ENCODE peak calls at places on chromosomes 11 and 22, in six cellular contexts. One of them, this sample, is unnamed.

GRCh38 chr11:70244698-70245097 is 25.8 kb upstream of the PPFIA1 start:
- DNase-seq in esophagus squamous epithelium: no peak
- DNase-seq in IMR-90: peak; percentile 98
- DNase-seq in cardiac fibroblast: peak; percentile 80
- DNase-seq in adrenal gland: no peak
- DNase-seq in progenitor cell of endocrine pancreas: no peak
- DNase-seq in this sample: no peak

GRCh38 chr11:44944181-44944852 is 6.4 kb downstream of the TP53I11 start:
- DNase-seq in esophagus squamous epithelium: no peak
- DNase-seq in IMR-90: peak; percentile 10
- DNase-seq in cardiac fibroblast: no peak
- DNase-seq in adrenal gland: no peak
- DNase-seq in progenitor cell of endocrine pancreas: no peak
- DNase-seq in this sample: no peak

GRCh38 chr22:26783886-26784285 is 126.5 kb downstream of the MIAT start:
- DNase-seq in esophagus squamous epithelium: no peak
- DNase-seq in IMR-90: no peak
- DNase-seq in cardiac fibroblast: no peak
- DNase-seq in adrenal gland: no peak
- DNase-seq in progenitor cell of endocrine pancreas: no peak
- DNase-seq in this sample: peak; percentile 58

GRCh38 chr22:31278643-31279326 is 13.5 kb downstream of the PIK3IP1 start:
- DNase-seq in esophagus squamous epithelium: no peak
- DNase-seq in IMR-90: no peak
- DNase-seq in cardiac fibroblast: no peak
- DNase-seq in adrenal gland: no peak
- DNase-seq in progenitor cell of endocrine pancreas: no peak
- DNase-seq in this sample: no peak

GRCh38 chr11:65606876-65607613 is 7.0 kb downstream of the MAP3K11 start:
- DNase-seq in esophagus squamous epithelium: peak; percentile 37
- DNase-seq in IMR-90: peak; percentile 93
- DNase-seq in cardiac fibroblast: peak; percentile 98
- DNase-seq in adrenal gland: peak; percentile 97
- DNase-seq in progenitor cell of endocrine pancreas: peak; percentile 67
- DNase-seq in this sample: peak; percentile 96

GRCh38 chr11:8006349-8006977 is 19.3 kb downstream of the EIF3F start:
- DNase-seq in esophagus squamous epithelium: no peak
- DNase-seq in IMR-90: peak; percentile 71
- DNase-seq in cardiac fibroblast: peak; percentile 82
- DNase-seq in adrenal gland: peak; percentile 71
- DNase-seq in progenitor cell of endocrine pancreas: peak; percentile 56
- DNase-seq in this sample: peak; percentile 69

GRCh38 chr11:6559375-6559774 is 44.0 kb downstream of the RRP8 start:
- DNase-seq in esophagus squamous epithelium: no peak
- DNase-seq in IMR-90: no peak
- DNase-seq in cardiac fibroblast: no peak
- DNase-seq in adrenal gland: no peak
- DNase-seq in progenitor cell of endocrine pancreas: no peak
- DNase-seq in this sample: no peak

GRCh38 chr11:64284962-64285884 is at the start of gene GPR137:
- DNase-seq in esophagus squamous epithelium: peak; percentile 50
- DNase-seq in IMR-90: peak; percentile 56
- DNase-seq in cardiac fibroblast: peak; percentile 73
- DNase-seq in adrenal gland: peak; percentile 84
- DNase-seq in progenitor cell of endocrine pancreas: peak; percentile 84
- DNase-seq in this sample: peak; percentile 92

GRCh38 chr11:131228378-131228777 is 142.0 kb upstream of the NTM start:
- DNase-seq in esophagus squamous epithelium: no peak
- DNase-seq in IMR-90: no peak
- DNase-seq in cardiac fibroblast: no peak
- DNase-seq in adrenal gland: no peak
- DNase-seq in progenitor cell of endocrine pancreas: no peak
- DNase-seq in this sample: no peak

GRCh38 chr22:24146190-24146616 is 35.1 kb upstream of the SUSD2 start:
- DNase-seq in esophagus squamous epithelium: no peak
- DNase-seq in IMR-90: peak; percentile 83
- DNase-seq in cardiac fibroblast: peak; percentile 72
- DNase-seq in adrenal gland: peak; percentile 43
- DNase-seq in progenitor cell of endocrine pancreas: no peak
- DNase-seq in this sample: peak; percentile 45

GRCh38 chr22:32501797-32502290 is 27.2 kb downstream of the FBXO7 start:
- DNase-seq in esophagus squamous epithelium: no peak
- DNase-seq in IMR-90: peak; percentile 3
- DNase-seq in cardiac fibroblast: no peak
- DNase-seq in adrenal gland: no peak
- DNase-seq in progenitor cell of endocrine pancreas: no peak
- DNase-seq in this sample: no peak

GRCh38 chr11:113710989-113711388 is 4.9 kb upstream of the TMPRSS5 start:
- DNase-seq in esophagus squamous epithelium: no peak
- DNase-seq in IMR-90: no peak
- DNase-seq in cardiac fibroblast: no peak
- DNase-seq in adrenal gland: no peak
- DNase-seq in progenitor cell of endocrine pancreas: no peak
- DNase-seq in this sample: no peak

GRCh38 chr11:113721462-113722066 is 15.5 kb upstream of the TMPRSS5 start:
- DNase-seq in esophagus squamous epithelium: no peak
- DNase-seq in IMR-90: peak; percentile 7
- DNase-seq in cardiac fibroblast: peak; percentile 68
- DNase-seq in adrenal gland: no peak
- DNase-seq in progenitor cell of endocrine pancreas: no peak
- DNase-seq in this sample: no peak

GRCh38 chr11:113715273-113715672 is 9.2 kb upstream of the TMPRSS5 start:
- DNase-seq in esophagus squamous epithelium: no peak
- DNase-seq in IMR-90: no peak
- DNase-seq in cardiac fibroblast: no peak
- DNase-seq in adrenal gland: no peak
- DNase-seq in progenitor cell of endocrine pancreas: no peak
- DNase-seq in this sample: no peak

DNA sequence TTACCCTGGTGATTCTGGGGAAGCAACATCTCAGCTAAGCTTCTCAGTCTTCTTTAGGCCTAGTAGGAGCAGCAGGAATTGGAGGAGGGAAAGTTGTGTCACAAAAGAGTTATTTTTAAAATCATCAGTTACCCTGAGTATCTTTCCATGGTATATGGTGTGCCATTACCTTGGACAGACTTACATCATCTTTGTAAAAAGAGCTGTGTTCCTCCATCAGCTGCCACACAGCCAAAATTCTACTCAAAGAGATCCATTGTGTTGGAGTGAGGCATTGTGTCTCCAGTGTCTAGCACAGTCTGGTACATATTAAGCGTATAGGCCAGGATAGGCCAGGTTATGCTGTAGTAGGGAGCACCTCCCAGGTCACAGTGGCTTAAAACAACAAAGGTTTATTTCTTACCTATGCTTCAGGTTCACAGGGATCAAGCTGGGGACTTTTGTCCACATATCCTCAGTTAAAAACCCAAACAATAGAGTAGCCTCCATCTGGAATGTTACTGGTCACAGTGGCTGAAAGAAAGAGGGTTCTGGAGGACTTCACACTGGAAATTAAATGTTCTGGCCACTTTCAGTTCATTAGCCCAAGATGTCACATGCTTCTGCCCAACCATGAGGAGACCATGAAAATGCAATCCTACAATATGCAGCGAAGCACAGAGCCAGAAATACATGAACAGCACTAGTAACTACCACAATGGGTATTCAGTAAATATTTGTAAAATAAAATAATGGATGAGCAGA is 9.9 kb upstream of the TMPRSS5 start:
- DNase-seq in esophagus squamous epithelium: no peak
- DNase-seq in IMR-90: no peak
- DNase-seq in cardiac fibroblast: no peak
- DNase-seq in adrenal gland: no peak
- DNase-seq in progenitor cell of endocrine pancreas: no peak
- DNase-seq in this sample: no peak
- TF ChIP-seq CTCF in esophagus squamous epithelium: no peak
- TF ChIP-seq CTCF in IMR-90: no peak
- TF ChIP-seq CTCF in cardiac fibroblast: no peak
- TF ChIP-seq CTCF in adrenal gland: no peak
- TF ChIP-seq CTCF in progenitor cell of endocrine pancreas: no peak
- TF ChIP-seq CTCF in this sample: no peak

GRCh38 chr22:43274595-43275240 is 68.5 kb downstream of the SCUBE1 start:
- DNase-seq in esophagus squamous epithelium: no peak
- DNase-seq in IMR-90: no peak
- DNase-seq in cardiac fibroblast: no peak
- DNase-seq in adrenal gland: no peak
- DNase-seq in progenitor cell of endocrine pancreas: no peak
- DNase-seq in this sample: no peak

GRCh38 chr22:43272301-43272700 is 70.9 kb downstream of the SCUBE1 start:
- DNase-seq in esophagus squamous epithelium: no peak
- DNase-seq in IMR-90: peak; percentile 18
- DNase-seq in cardiac fibroblast: no peak
- DNase-seq in adrenal gland: no peak
- DNase-seq in progenitor cell of endocrine pancreas: no peak
- DNase-seq in this sample: no peak

GRCh38 chr22:43272869-43273318 is 70.3 kb downstream of the SCUBE1 start:
- DNase-seq in esophagus squamous epithelium: no peak
- DNase-seq in IMR-90: no peak
- DNase-seq in cardiac fibroblast: no peak
- DNase-seq in adrenal gland: peak; percentile 80
- DNase-seq in progenitor cell of endocrine pancreas: no peak
- DNase-seq in this sample: no peak

GRCh38 chr22:43275545-43275981 is 67.6 kb downstream of the SCUBE1 start:
- DNase-seq in esophagus squamous epithelium: no peak
- DNase-seq in IMR-90: peak; percentile 60
- DNase-seq in cardiac fibroblast: peak; percentile 41
- DNase-seq in adrenal gland: no peak
- DNase-seq in progenitor cell of endocrine pancreas: no peak
- DNase-seq in this sample: no peak

GRCh38 chr22:43273902-43274484 is 69.2 kb downstream of the SCUBE1 start:
- DNase-seq in esophagus squamous epithelium: no peak
- DNase-seq in IMR-90: peak; percentile 46
- DNase-seq in cardiac fibroblast: peak; percentile 67
- DNase-seq in adrenal gland: peak; percentile 63
- DNase-seq in progenitor cell of endocrine pancreas: peak; percentile 49
- DNase-seq in this sample: peak; percentile 51
- TF ChIP-seq CTCF in esophagus squamous epithelium: peak; percentile 45
- TF ChIP-seq CTCF in IMR-90: peak; percentile 72
- TF ChIP-seq CTCF in cardiac fibroblast: peak; percentile 65
- TF ChIP-seq CTCF in adrenal gland: peak; percentile 80
- TF ChIP-seq CTCF in progenitor cell of endocrine pancreas: peak; percentile 78
- TF ChIP-seq CTCF in this sample: peak; percentile 71

GRCh38 chr22:43883012-43883661 is 8.7 kb downstream of the PNPLA5 start:
- DNase-seq in esophagus squamous epithelium: no peak
- DNase-seq in IMR-90: peak; percentile 81
- DNase-seq in cardiac fibroblast: peak; percentile 68
- DNase-seq in adrenal gland: peak; percentile 31
- DNase-seq in progenitor cell of endocrine pancreas: peak; percentile 52
- DNase-seq in this sample: peak; percentile 73
- TF ChIP-seq CTCF in esophagus squamous epithelium: no peak
- TF ChIP-seq CTCF in IMR-90: peak; percentile 62
- TF ChIP-seq CTCF in cardiac fibroblast: peak; percentile 62
- TF ChIP-seq CTCF in adrenal gland: peak; percentile 34
- TF ChIP-seq CTCF in progenitor cell of endocrine pancreas: peak; percentile 76
- TF ChIP-seq CTCF in this sample: peak; percentile 74

DNA sequence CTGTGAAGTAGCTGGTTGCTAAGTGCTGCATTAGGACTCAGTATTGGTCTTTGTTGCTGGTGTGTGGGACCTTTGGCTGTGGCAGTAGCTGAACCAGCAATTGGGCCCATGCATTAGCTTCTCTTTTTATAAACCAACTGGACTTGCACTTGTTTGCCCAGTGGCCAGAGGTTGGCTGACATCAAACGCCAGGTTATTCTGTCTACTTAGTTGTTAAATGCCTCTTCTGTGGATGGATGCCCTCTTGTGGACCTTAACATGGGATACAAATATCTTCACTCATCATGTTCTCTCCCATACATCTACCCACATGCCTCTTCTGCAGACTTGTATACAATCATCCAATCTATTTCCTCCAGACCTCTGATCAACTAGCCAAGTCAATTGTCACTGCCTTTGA is 26.4 kb upstream of the ARHGAP20 start:
- DNase-seq in esophagus squamous epithelium: no peak
- DNase-seq in IMR-90: no peak
- DNase-seq in cardiac fibroblast: no peak
- DNase-seq in adrenal gland: no peak
- DNase-seq in progenitor cell of endocrine pancreas: no peak
- DNase-seq in this sample: no peak
- TF ChIP-seq CTCF in esophagus squamous epithelium: no peak
- TF ChIP-seq CTCF in IMR-90: no peak
- TF ChIP-seq CTCF in cardiac fibroblast: no peak
- TF ChIP-seq CTCF in adrenal gland: no peak
- TF ChIP-seq CTCF in progenitor cell of endocrine pancreas: no peak
- TF ChIP-seq CTCF in this sample: no peak

GRCh38 chr11:33767624-33768023 is 6.7 kb downstream of the FBXO3 start:
- DNase-seq in esophagus squamous epithelium: no peak
- DNase-seq in IMR-90: no peak
- DNase-seq in cardiac fibroblast: no peak
- DNase-seq in adrenal gland: no peak
- DNase-seq in progenitor cell of endocrine pancreas: no peak
- DNase-seq in this sample: no peak

GRCh38 chr11:33769542-33769941 is 4.8 kb downstream of the FBXO3 start:
- DNase-seq in esophagus squamous epithelium: no peak
- DNase-seq in IMR-90: no peak
- DNase-seq in cardiac fibroblast: no peak
- DNase-seq in adrenal gland: no peak
- DNase-seq in progenitor cell of endocrine pancreas: no peak
- DNase-seq in this sample: no peak

GRCh38 chr11:33773399-33774355 is 643 bp downstream of the FBXO3 start:
- DNase-seq in esophagus squamous epithelium: no peak
- DNase-seq in IMR-90: peak; percentile 43
- DNase-seq in cardiac fibroblast: no peak
- DNase-seq in adrenal gland: peak; percentile 10
- DNase-seq in progenitor cell of endocrine pancreas: peak; percentile 34
- DNase-seq in this sample: peak; percentile 56

GRCh38 chr11:33772300-33772699 is 2.0 kb downstream of the FBXO3 start:
- DNase-seq in esophagus squamous epithelium: no peak
- DNase-seq in IMR-90: peak; percentile 23
- DNase-seq in cardiac fibroblast: no peak
- DNase-seq in adrenal gland: peak; percentile 58
- DNase-seq in progenitor cell of endocrine pancreas: no peak
- DNase-seq in this sample: no peak

DNA sequence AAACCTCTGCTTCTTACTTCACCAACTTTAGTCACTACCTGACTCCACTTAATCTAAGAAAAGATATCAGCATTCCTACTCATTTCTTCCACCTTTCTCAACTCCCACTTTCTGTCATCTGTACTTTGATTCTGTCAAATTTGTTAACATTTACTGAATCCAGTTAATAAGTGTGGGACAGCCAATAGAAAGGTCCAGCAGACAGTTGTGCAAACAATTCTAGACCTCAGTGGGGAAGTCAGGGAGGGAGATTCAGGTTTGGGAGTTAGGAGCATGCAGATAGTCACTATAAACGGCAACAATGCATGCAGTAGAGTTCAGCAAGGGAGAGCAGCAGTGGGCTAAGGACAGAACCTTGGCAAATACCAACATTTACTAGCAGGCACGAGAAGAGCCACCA is 4.1 kb downstream of the FBXO3 start:
- DNase-seq in esophagus squamous epithelium: no peak
- DNase-seq in IMR-90: no peak
- DNase-seq in cardiac fibroblast: no peak
- DNase-seq in adrenal gland: no peak
- DNase-seq in progenitor cell of endocrine pancreas: no peak
- DNase-seq in this sample: no peak
- TF ChIP-seq CTCF in esophagus squamous epithelium: no peak
- TF ChIP-seq CTCF in IMR-90: no peak
- TF ChIP-seq CTCF in cardiac fibroblast: no peak
- TF ChIP-seq CTCF in adrenal gland: no peak
- TF ChIP-seq CTCF in progenitor cell of endocrine pancreas: no peak
- TF ChIP-seq CTCF in this sample: no peak

This sample was measured in nephron progenitor cell.